ENCODE peak calls at places on chromosome 11, in seven cellular contexts. L, P, A, O, B, D and H are unnamed samples.
A peak's percentile ranks its signal among the peaks of the same experiment; 100 is the strongest.

GRCh38 chr11:133966924-133967598 is 10.3 kb upstream of the IGSF9B start:
- DNase-seq in A (no peak), O (no peak), L (peak; percentile 46), B (no peak), D (no peak), P (peak; percentile 78), H (no peak)

GRCh38 chr11:88552377-88553029 is 215.0 kb upstream of the CTSC start:
- DNase-seq in P (peak; percentile 57), B (no peak), O (peak; percentile 27), L (peak; percentile 16), A (peak; percentile 75), D (peak; percentile 87), H (no peak)

GRCh38 chr11:952406-953385 is 27.0 kb downstream of the AP2A2 start:
- DNase-seq in L (peak; percentile 94), O (peak; percentile 81), B (no peak), D (no peak), P (no peak), A (peak; percentile 96), H (no peak)

GRCh38 chr11:86360775-86361395 is 13.8 kb upstream of the CCDC81 start:
- DNase-seq in L (no peak), B (no peak), O (peak; percentile 50), A (no peak), P (no peak), D (peak; percentile 62), H (no peak)

GRCh38 chr11:79237676-79238075 is 203.2 kb downstream of the TENM4 start:
- DNase-seq in A (no peak), L (peak; percentile 21), O (peak; percentile 98), P (no peak), B (no peak), D (no peak), H (no peak)

GRCh38 chr11:134592391-134592990 is 180.4 kb upstream of the B3GAT1 start:
- DNase-seq in L (no peak), D (no peak), P (no peak), O (no peak), A (peak; percentile 53), B (peak; percentile 13), H (no peak)

GRCh38 chr11:18374956-18375355 is 19.4 kb upstream of the LDHA start:
- DNase-seq in P (no peak), A (no peak), B (no peak), O (no peak), D (no peak), L (no peak), H (no peak)

GRCh38 chr11:45451766-45452440 is 165.8 kb upstream of the SYT13 start:
- DNase-seq in D (no peak), L (peak; percentile 18), O (peak; percentile 18), B (no peak), P (no peak), A (no peak), H (no peak)

GRCh38 chr11:85123752-85124231 is 503.4 kb downstream of the DLG2 start:
- DNase-seq in D (no peak), A (no peak), O (no peak), L (no peak), B (no peak), P (no peak), H (no peak)
- H3K4me1 ChIP-seq in D (no peaks in the 10 kb centered on the region), A (peaks cover 17% of the 10 kb centered on the region), O (no peaks in the 10 kb centered on the region), L (peaks cover 3% of the 10 kb centered on the region), B (no peaks in the 10 kb centered on the region), P (no peaks in the 10 kb centered on the region), H (no peaks in the 10 kb centered on the region)

GRCh38 chr11:126346586-126346940 is 8.9 kb upstream of the ST3GAL4 start:
- DNase-seq in O (no peak), A (no peak), D (no peak), L (no peak), B (no peak), P (no peak), H (no peak)
- H3K4me1 ChIP-seq in O (peaks cover 28% of the 10 kb centered on the region), A (no peaks in the 10 kb centered on the region), D (peaks cover 24% of the 10 kb centered on the region), L (peaks cover 44% of the 10 kb centered on the region), B (peaks cover 21% of the 10 kb centered on the region), P (no peaks in the 10 kb centered on the region), H (peaks cover 26% of the 10 kb centered on the region)

GRCh38 chr11:73173755-73174494 is 31.8 kb upstream of the FCHSD2 start:
- DNase-seq in B (no peak), A (no peak), O (no peak), D (no peak), L (peak; percentile 78), P (no peak), H (peak; percentile 70)

GRCh38 chr11:73171762-73172161 is 29.6 kb upstream of the FCHSD2 start:
- DNase-seq in A (no peak), O (no peak), D (peak; percentile 56), L (no peak), P (no peak), B (no peak), H (no peak)

GRCh38 chr11:73174495-73174791 is 32.3 kb upstream of the FCHSD2 start:
- DNase-seq in A (no peak), L (no peak), D (no peak), O (no peak), P (no peak), B (no peak), H (no peak)

GRCh38 chr11:73175551-73176144 is 33.5 kb upstream of the FCHSD2 start:
- DNase-seq in B (no peak), L (peak; percentile 66), O (no peak), A (peak; percentile 44), P (no peak), D (no peak), H (no peak)

GRCh38 chr11:73172992-73173656 is 31.0 kb upstream of the FCHSD2 start:
- DNase-seq in D (no peak), O (no peak), L (no peak), A (peak; percentile 82), B (no peak), P (no peak), H (no peak)
- H3K4me1 ChIP-seq in D (peaks cover 29% of the 10 kb centered on the region), O (peaks cover 3% of the 10 kb centered on the region), L (peaks cover 44% of the 10 kb centered on the region), A (peaks cover 44% of the 10 kb centered on the region), B (peaks cover 20% of the 10 kb centered on the region), P (no peaks in the 10 kb centered on the region), H (peaks cover 23% of the 10 kb centered on the region)

GRCh38 chr11:76781861-76782500 is 1.2 kb upstream of the TSKU start:
- DNase-seq in P (peak; percentile 11), D (no peak), O (no peak), L (no peak), B (no peak), A (no peak), H (no peak)

GRCh38 chr11:76785513-76785912 is 2.4 kb downstream of the TSKU start:
- DNase-seq in O (no peak), B (no peak), L (no peak), A (no peak), D (no peak), P (no peak), H (no peak)

GRCh38 chr11:76783294-76783900 is at the start of gene TSKU:
- DNase-seq in O (no peak), P (no peak), D (peak; percentile 27), B (no peak), A (no peak), L (no peak), H (no peak)

GRCh38 chr11:76782526-76783293 is 446 bp upstream of the TSKU start:
- DNase-seq in A (peak; percentile 98), P (no peak), B (no peak), O (peak; percentile 98), L (peak; percentile 83), D (peak; percentile 89), H (peak; percentile 73)

DNA sequence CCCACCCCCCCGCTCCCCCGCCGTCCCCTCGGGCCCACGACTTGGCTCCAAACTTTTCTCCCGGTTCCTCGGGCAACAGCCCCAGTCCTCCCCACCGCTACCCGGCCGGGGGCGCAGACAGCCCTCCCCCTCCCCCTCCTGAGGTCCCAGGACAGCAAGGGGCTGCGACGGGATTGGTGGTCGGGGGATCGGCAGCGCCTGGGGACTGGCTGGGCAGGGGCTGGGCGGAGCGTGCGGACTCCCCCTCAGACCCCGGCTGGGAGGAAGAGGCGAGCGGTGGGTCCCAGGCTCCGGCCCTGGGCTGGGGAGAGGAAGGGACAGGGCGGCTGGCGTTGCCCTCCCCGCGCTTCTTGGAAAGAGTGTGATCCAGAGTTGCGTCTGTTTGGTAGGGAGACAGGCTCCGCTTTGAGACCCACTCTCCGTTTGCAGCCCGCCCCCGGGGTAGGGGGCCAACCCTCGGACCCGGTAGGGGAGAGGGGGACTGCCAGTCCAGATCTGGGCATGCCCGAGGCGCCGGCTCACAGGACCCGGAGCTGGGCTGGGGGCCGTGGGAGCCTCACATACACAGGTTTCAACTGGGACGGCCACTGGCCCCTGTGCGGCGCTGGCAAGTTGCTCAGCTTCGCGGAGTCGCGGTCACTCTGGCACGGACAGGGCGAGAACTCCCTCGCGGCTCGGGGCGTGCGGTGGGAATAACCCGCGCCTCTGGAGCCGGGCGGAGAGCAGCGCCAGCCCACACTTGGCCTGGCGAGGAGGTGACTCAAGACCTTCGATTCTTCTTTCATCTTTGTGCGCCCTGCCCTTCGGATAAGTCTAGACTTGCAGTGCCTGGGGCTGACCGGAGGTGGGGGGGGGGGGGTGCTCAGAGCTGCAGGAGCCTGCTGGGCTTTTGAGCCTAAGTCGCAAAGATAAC is 1.0 kb downstream of the TSKU start:
- DNase-seq in A (peak; percentile 87), O (peak; percentile 88), D (peak; percentile 80), L (peak; percentile 35), P (peak; percentile 30), B (no peak), H (no peak)
- H3K4me1 ChIP-seq in A (peaks cover 45% of the 10 kb centered on the region), O (peaks cover 3% of the 10 kb centered on the region), D (peaks cover 26% of the 10 kb centered on the region), L (peaks cover 61% of the 10 kb centered on the region), P (no peaks in the 10 kb centered on the region), B (peaks cover 57% of the 10 kb centered on the region), H (peaks cover 9% of the 10 kb centered on the region)

DNA sequence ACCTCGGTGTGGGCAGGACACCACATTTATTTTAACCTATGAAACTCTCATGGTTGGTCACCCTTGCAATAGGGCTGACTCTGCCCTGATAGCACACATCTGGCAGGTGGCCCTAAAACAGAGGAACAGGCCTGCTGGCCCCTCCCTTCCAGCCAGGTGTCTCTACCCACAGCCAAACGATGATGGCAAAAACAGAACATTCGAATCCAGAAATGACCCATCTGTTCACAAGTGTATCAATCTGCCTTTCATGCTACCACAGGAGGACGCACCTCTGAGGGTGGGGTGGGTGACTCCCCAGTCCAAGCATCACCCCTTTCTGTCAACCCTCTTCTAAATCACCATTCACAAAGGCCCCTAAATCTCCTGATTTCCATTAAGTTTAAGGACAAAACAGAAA is 118.1 kb downstream of the ETS1 start:
- DNase-seq in P (no peak), O (no peak), D (no peak), L (no peak), B (no peak), A (no peak), H (no peak)
- H3K4me1 ChIP-seq in P (peaks cover 99% of the 10 kb centered on the region), O (peaks cover 65% of the 10 kb centered on the region), D (peaks cover 41% of the 10 kb centered on the region), L (peaks cover 22% of the 10 kb centered on the region), B (peaks cover 12% of the 10 kb centered on the region), A (peaks cover 12% of the 10 kb centered on the region), H (peaks cover 59% of the 10 kb centered on the region)

DNA sequence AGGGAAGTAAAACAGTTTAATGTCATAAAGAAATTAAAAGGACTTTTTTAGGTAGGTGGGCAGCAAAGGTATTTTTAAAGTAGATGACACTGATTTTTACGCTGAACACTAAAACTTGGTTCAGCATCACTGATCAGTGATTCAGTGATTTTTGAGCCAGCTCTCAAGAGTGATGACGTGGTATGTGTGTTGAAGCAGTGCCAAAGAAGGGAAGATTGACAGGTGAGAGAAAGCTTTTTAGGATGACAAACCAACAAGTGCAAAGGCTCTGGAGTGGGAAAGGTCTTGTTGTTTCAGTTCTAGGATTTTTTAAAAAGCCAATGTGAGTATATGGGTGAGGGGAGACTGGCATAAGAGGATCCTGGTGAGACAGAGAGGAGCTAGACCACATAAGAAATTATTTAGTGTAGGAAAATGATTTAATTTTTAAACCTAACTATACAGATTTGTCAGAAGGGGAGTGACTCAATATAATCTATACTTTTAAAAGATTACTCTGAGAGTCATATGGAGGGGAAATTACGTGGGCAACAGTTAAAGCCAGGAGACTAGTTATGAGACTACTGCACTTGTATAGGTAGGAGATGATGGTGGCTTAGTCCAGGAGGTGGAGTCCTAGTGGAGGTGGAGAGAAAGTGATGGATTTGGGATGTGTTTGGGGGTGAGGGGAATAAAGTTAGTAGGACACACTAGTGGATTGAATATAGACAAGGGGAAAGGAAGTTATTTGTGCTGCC is 17.6 kb upstream of the CALCB start:
- DNase-seq in L (no peak), D (no peak), B (no peak), P (no peak), O (no peak), A (no peak), H (no peak)
- H3K4me1 ChIP-seq in L (no peaks in the 10 kb centered on the region), D (no peaks in the 10 kb centered on the region), B (peaks cover 7% of the 10 kb centered on the region), P (no peaks in the 10 kb centered on the region), O (no peaks in the 10 kb centered on the region), A (no peaks in the 10 kb centered on the region), H (no peaks in the 10 kb centered on the region)